ENCODE peak calls at places on chromosome 2, in five cellular contexts. Q, R, J, K and H are unnamed samples.

GRCh38 chr2:239818531-239819011 is 206.6 kb downstream of the NDUFA10 start:
- DNase-seq in Q (peak; percentile 27), R (peak; percentile 48), J (peak; percentile 57), K (no peak), H (no peak)

GRCh38 chr2:85791704-85792565 is 38.1 kb downstream of the ATOH8 start:
- DNase-seq in Q (no peak), R (peak; percentile 59), J (peak; percentile 77), K (no peak), H (no peak)

GRCh38 chr2:18345848-18346247 is 214.6 kb downstream of the RDH14 start:
- DNase-seq in Q (no peak), R (peak; percentile 68), J (no peak), K (peak; percentile 34), H (peak; percentile 66)

GRCh38 chr2:180699657-180700361 is 280.6 kb upstream of the UBE2E3 start:
- DNase-seq in Q (no peak), R (no peak), J (peak; percentile 48), K (no peak), H (no peak)

GRCh38 chr2:207505728-207506127 is 24.0 kb upstream of the CREB1 start:
- DNase-seq in Q (no peak), R (no peak), J (no peak), K (no peak), H (peak; percentile 96)

GRCh38 chr2:239322414-239323086 is 78.3 kb downstream of the HDAC4 start:
- DNase-seq in Q (no peak), R (no peak), J (peak; percentile 64), K (no peak), H (no peak)

GRCh38 chr2:182432051-182432450 is 5.2 kb upstream of the PDE1A start:
- DNase-seq in Q (no peak), R (no peak), J (no peak), K (no peak), H (no peak)

GRCh38 chr2:86396304-86396785 is 44.8 kb upstream of the KDM3A start:
- DNase-seq in Q (peak; percentile 3), R (no peak), J (no peak), K (no peak), H (peak; percentile 56)

GRCh38 chr2:129518937-129519336 is 460.5 kb upstream of the RAB6C start:
- DNase-seq in Q (no peak), R (no peak), J (no peak), K (no peak), H (no peak)

GRCh38 chr2:96157649-96158553 is 12.7 kb upstream of the DUSP2 start:
- DNase-seq in Q (no peak), R (peak; percentile 64), J (no peak), K (no peak), H (no peak)

GRCh38 chr2:151150325-151150724 is 111.3 kb downstream of the RBM43 start:
- DNase-seq in Q (no peak), R (no peak), J (no peak), K (no peak), H (no peak)

GRCh38 chr2:241885701-241886643 is 16.4 kb downstream of the RTP5 start:
- DNase-seq in Q (no peak), R (no peak), J (no peak), K (no peak), H (no peak)

GRCh38 chr2:200089040-200089755 is 133.8 kb downstream of the MAIP1 start:
- DNase-seq in Q (no peak), R (no peak), J (no peak), K (no peak), H (no peak)

GRCh38 chr2:190843874-190844699 is 36.5 kb upstream of the GLS start:
- DNase-seq in Q (no peak), R (no peak), J (no peak), K (no peak), H (peak; percentile 98)

GRCh38 chr2:126784045-126784444 is 114.6 kb upstream of the TEX51 start:
- DNase-seq in Q (no peak), R (peak; percentile 25), J (peak; percentile 40), K (no peak), H (no peak)

GRCh38 chr2:15764683-15765011 is 173.0 kb downstream of the DDX1 start:
- DNase-seq in Q (no peak), R (no peak), J (no peak), K (no peak), H (no peak)

GRCh38 chr2:71505086-71505769 is 51.9 kb downstream of the DYSF start:
- DNase-seq in Q (no peak), R (peak; percentile 53), J (no peak), K (no peak), H (no peak)
- H3K27ac ChIP-seq in Q (no peak overlapping the region), R (no peak overlapping the region), J (no peak overlapping the region), K (no peak overlapping the region), H (no peak overlapping the region)

GRCh38 chr2:64769392-64770044 is 115.8 kb upstream of the SERTAD2 start:
- DNase-seq in Q (no peak), R (no peak), J (no peak), K (no peak), H (no peak)

GRCh38 chr2:64770137-64770780 is 116.5 kb upstream of the SERTAD2 start:
- DNase-seq in Q (no peak), R (no peak), J (no peak), K (no peak), H (no peak)

GRCh38 chr2:64766841-64767669 is 113.3 kb upstream of the SERTAD2 start:
- DNase-seq in Q (no peak), R (no peak), J (no peak), K (no peak), H (no peak)

GRCh38 chr2:64767670-64768425 is 114.1 kb upstream of the SERTAD2 start:
- DNase-seq in Q (peak; percentile 66), R (peak; percentile 93), J (peak; percentile 94), K (peak; percentile 61), H (peak; percentile 83)

GRCh38 chr2:64768426-64769033 is 114.8 kb upstream of the SERTAD2 start:
- DNase-seq in Q (no peak), R (no peak), J (no peak), K (no peak), H (no peak)
- H3K27ac ChIP-seq in Q (peak overlapping the region; percentile 86), R (peak overlapping the region; percentile 99), J (peak overlapping the region; percentile 97), K (peak overlapping the region; percentile 88), H (peak overlapping the region; percentile 80)

DNA sequence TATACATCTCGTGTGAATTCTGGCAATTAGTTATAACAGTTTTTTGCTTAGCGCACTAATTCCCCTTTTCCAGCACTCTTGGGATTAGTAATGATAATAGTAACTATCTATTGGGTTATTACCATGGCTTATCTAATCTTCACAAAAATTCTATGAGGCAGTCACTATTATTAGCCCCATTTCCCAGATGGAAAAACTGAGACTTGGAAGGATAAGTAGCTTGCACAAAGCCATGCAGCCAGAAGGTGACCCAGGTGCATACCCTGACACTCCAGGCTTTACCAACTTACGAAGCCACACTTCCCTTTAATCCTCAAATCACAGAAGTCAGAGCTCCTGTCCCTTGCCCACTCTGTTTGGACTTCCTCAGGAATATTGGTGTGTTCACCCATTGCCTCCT is 156.8 kb downstream of the CYP26B1 start:
- DNase-seq in Q (no peak), R (no peak), J (no peak), K (no peak), H (no peak)
- H3K27ac ChIP-seq in Q (no peak overlapping the region), R (no peak overlapping the region), J (no peak overlapping the region), K (no peak overlapping the region), H (no peak overlapping the region)

GRCh38 chr2:229454934-229455631 is 184.0 kb upstream of the PID1 start:
- DNase-seq in Q (no peak), R (no peak), J (no peak), K (no peak), H (peak; percentile 88)
- H3K27ac ChIP-seq in Q (no peak overlapping the region), R (no peak overlapping the region), J (no peak overlapping the region), K (no peak overlapping the region), H (no peak overlapping the region)

DNA sequence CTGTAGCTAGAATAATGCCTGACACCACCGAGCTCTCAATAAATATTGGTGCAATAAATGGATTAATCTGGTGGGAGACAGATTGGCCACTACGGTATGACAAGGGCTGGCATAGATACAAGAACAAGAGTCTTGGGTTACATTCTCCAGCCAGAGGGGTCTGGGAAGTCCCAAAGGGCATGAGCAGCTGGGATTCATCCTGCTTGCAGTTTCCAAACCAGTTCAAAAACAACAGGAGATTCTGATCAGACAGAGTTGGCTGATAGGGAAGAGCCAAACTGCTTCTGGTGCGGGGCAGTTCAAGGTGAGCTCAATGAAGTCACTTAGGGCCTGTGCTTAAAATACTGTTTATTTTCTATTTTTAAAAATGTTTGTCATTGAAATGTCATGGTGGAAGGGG is 266.9 kb downstream of the TNS1 start:
- DNase-seq in Q (no peak), R (no peak), J (no peak), K (no peak), H (no peak)
- H3K27ac ChIP-seq in Q (no peak overlapping the region), R (peak overlapping the region; percentile 24), J (peak overlapping the region; percentile 19), K (no peak overlapping the region), H (no peak overlapping the region)

DNA sequence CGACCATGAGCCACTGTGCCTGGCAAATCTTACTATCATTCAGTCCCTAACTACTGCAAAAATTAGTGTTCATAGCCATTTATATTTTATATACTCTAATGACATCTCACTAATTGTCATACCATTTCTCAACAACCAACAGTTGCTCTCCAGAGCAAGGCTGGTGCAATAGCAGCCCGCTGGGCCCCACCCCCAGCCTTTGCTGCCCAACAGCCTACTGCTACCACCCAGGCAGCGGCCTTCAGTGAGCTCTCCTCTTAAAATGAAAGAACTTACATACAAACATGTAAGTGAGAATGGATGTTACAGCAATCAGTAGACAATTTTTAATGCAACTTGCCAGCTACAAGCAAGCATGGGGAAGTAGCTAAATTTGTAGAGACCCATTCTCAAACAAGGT is 90.5 kb downstream of the HNRNPLL start:
- DNase-seq in Q (no peak), R (no peak), J (no peak), K (no peak), H (no peak)
- H3K27ac ChIP-seq in Q (no peak overlapping the region), R (no peak overlapping the region), J (no peak overlapping the region), K (no peak overlapping the region), H (no peak overlapping the region)